ENCODE peak calls at places on chromosomes 3 and 15, in seven cellular contexts. R, K, S, P, F, W and E are unnamed samples.

GRCh38 chr15:82737975-82738374 is 28.3 kb upstream of the AP3B2 start:
- DNase-seq in R (no peak), K (no peak), S (no peak), P (no peak), F (no peak), W (no peak), E (no peak)

GRCh38 chr3:119937229-119937628 is 155.3 kb downstream of the NR1I2 start:
- DNase-seq in R (no peak), K (no peak), S (no peak), P (no peak), F (no peak), W (no peak), E (no peak)

GRCh38 chr15:31300208-31300661 is 26.4 kb upstream of the KLF13 start:
- DNase-seq in R (peak), K (no peak), S (no peak), P (peak), F (no peak), W (no peak), E (no peak)

GRCh38 chr3:12229144-12229871 is 59.6 kb upstream of the PPARG start:
- DNase-seq in R (no peak), K (no peak), S (no peak), P (no peak), F (no peak), W (peak), E (no peak)

GRCh38 chr15:77097317-77097721 is 26.4 kb upstream of the TSPAN3 start:
- DNase-seq in R (no peak), K (no peak), S (no peak), P (no peak), F (no peak), W (no peak), E (no peak)

GRCh38 chr3:177793451-177793850 is 596.2 kb upstream of the TBL1XR1 start:
- DNase-seq in R (no peak), K (no peak), S (no peak), P (no peak), F (no peak), W (no peak), E (no peak)

GRCh38 chr3:196968233-196969000 is at the start of gene PIGZ:
- DNase-seq in R (peak), K (peak), S (peak), P (no peak), F (no peak), W (peak), E (no peak)

GRCh38 chr15:63831041-63831440 is 2.7 kb downstream of the HERC1 start:
- DNase-seq in R (no peak), K (no peak), S (no peak), P (no peak), F (no peak), W (no peak), E (no peak)

GRCh38 chr3:5428607-5429516 is 241.4 kb downstream of the EDEM1 start:
- DNase-seq in R (no peak), K (no peak), S (no peak), P (no peak), F (no peak), W (no peak), E (no peak)

DNA sequence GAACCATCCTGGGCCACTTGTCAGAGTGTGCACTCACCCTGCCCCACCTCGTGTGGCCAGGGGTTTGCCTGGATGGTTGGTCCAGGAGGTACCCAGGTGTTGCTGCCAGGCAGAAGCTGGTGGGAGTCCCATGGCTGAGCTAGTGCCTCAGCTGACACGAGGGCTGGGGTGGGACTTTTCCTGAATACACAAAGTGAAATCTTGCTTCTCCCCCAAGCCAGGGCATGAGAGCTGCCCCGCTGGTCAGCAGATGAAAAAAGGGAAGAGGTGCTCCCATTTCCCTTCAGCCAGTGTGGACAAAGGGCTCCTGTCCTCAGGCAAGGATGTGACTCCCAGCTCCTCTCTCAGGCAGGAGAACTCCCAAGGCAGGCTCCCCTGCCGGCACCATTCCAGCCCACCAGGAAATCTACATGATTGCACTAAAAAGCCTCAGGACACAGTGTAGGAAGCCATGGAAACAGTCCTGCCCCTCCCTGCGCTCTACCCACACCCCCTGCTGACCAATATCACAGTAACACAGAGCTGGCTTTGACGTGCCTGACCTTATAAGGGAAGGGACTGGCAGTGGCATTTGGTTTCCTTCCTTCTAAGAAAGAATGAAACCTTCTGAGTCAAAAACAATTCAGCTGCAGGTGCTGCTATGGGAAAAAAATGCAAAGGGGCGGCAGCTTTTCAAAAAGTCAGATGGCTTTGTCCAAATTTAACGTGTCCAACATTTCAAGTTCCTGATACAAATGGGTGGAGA is 33.9 kb downstream of the MYO5C start:
- DNase-seq in R (peak), K (peak), S (peak), P (peak), F (no peak), W (peak), E (no peak)
- TF ChIP-seq POLR2A in R (no peak), K (no peak), S (no peak), P (no peak), F (no peak), W (no peak), E (no peak)

DNA sequence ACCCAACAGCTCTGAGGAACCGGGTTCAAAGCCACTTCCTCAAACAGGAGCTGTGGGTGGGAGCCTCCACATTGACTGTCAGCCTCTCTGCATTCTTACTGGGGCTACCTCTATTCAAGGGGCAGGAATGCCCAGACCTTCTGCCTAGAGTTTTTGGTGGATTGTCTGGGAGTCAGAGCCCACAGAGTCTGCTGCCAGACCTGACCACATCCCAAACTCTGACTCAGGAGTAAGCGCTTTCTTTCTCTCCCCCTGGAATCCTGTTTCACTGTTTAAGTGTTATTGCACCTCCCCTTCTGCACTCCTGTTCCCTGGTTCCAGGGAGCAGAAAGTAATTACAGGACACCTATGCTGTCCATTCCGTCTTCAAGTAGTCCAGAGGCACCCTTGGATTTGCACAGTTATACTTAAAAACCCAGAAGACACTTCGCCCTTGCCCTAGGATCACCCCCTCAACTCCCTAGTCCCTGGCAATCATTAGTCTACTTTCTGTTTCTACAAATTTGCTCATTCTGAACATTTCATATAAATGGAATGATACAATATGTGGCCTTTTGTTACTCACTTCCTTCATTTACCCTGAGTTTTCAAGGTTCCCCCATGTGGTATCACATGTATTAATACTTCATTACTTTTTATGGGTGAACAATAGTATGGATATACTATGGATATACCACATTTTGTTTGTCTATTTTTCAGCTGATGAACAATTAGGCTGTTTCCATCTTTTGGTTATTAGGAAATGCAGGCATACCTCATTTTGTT is 37.9 kb upstream of the TJP1 start:
- DNase-seq in R (no peak), K (no peak), S (no peak), P (no peak), F (no peak), W (no peak), E (no peak)
- H3K4me3 ChIP-seq in R (no peak), K (no peak), S (no peak), P (no peak), F (no peak), W (no peak), E (no peak)

GRCh38 chr3:61978460-61979419 is 394.6 kb downstream of the FEZF2 start:
- DNase-seq in R (no peak), K (no peak), S (no peak), P (no peak), F (no peak), W (no peak), E (no peak)
- H3K27ac ChIP-seq in R (no peak), K (no peak), S (no peak), P (no peak), F (no peak), W (no peak), E (no peak)

DNA sequence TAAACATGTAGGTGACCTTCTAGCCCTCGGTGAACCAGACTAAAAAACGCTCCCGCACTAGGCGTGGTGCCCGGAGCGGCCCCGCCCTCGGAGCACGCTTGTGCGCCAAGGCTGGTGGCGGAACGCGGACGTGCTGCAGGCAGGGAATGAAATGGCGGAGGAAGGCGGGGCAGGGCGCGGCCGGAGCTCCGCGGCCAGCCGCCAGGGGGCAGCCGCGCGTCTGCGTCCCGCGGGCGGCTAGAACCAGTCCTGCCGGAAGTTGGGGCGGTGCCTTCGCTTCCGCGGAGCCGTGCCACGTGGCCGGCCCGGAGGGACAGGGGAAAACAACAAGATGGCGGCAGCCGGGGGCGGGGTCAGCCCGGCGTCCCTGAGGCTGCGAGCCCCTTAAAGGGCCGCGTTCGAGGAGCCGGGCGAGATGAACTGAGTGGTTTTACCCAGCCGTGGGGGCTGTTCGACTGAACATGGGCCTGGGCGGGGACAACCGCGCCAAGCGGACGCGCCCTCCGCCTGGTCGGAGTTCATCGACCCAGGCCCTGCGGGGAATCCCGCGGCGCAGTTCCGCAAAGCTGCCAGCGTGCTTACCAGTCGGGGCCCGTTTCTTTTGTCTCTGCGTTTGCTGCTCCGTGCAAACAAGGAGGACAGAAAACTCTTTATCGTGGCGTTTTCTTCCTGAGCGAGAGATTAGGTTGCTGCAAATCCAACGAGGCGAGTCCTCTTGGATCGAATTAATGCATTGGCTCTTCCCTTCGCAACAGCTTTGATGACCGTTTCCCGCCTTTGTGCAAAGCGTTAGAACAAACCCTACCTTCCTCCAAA is 90.9 kb upstream of the CHD2 start:
- DNase-seq in R (peak), K (peak), S (peak), P (peak), F (peak), W (peak), E (peak)
- TF ChIP-seq POLR2A in R (peak), K (peak), S (peak), P (peak), F (peak), W (no peak), E (peak)

GRCh38 chr15:53197426-53197839 is 407.3 kb upstream of the ONECUT1 start:
- DNase-seq in R (peak), K (no peak), S (peak), P (peak), F (peak), W (peak), E (no peak)
- H3K4me3 ChIP-seq in R (no peak), K (no peak), S (no peak), P (no peak), F (no peak), W (no peak), E (no peak)

GRCh38 chr3:65879372-65879771 is 159.3 kb downstream of the MAGI1 start:
- DNase-seq in R (no peak), K (no peak), S (no peak), P (no peak), F (no peak), W (no peak), E (no peak)

GRCh38 chr3:65884072-65884471 is 154.6 kb downstream of the MAGI1 start:
- DNase-seq in R (no peak), K (no peak), S (no peak), P (no peak), F (no peak), W (no peak), E (no peak)

GRCh38 chr3:65886376-65886775 is 152.3 kb downstream of the MAGI1 start:
- DNase-seq in R (no peak), K (no peak), S (no peak), P (no peak), F (no peak), W (no peak), E (no peak)

GRCh38 chr3:65880350-65880749 is 158.4 kb downstream of the MAGI1 start:
- DNase-seq in R (no peak), K (no peak), S (no peak), P (no peak), F (no peak), W (no peak), E (no peak)

GRCh38 chr3:65883614-65884013 is 155.1 kb downstream of the MAGI1 start:
- DNase-seq in R (no peak), K (no peak), S (no peak), P (no peak), F (peak), W (no peak), E (no peak)
- H3K27ac ChIP-seq in R (no peak), K (no peak), S (peak), P (no peak), F (no peak), W (peak), E (no peak)

GRCh38 chr3:52210037-52210436 is 12.1 kb downstream of the ALAS1 start:
- DNase-seq in R (no peak), K (no peak), S (no peak), P (no peak), F (no peak), W (no peak), E (no peak)

GRCh38 chr3:52208556-52208955 is 10.6 kb downstream of the ALAS1 start:
- DNase-seq in R (no peak), K (no peak), S (no peak), P (no peak), F (no peak), W (no peak), E (no peak)

GRCh38 chr3:52211268-52211891 is 13.4 kb downstream of the ALAS1 start:
- DNase-seq in R (no peak), K (no peak), S (no peak), P (no peak), F (no peak), W (no peak), E (no peak)

GRCh38 chr3:52213005-52213404 is 12.4 kb downstream of the TLR9 start:
- DNase-seq in R (no peak), K (no peak), S (no peak), P (no peak), F (no peak), W (no peak), E (no peak)

DNA sequence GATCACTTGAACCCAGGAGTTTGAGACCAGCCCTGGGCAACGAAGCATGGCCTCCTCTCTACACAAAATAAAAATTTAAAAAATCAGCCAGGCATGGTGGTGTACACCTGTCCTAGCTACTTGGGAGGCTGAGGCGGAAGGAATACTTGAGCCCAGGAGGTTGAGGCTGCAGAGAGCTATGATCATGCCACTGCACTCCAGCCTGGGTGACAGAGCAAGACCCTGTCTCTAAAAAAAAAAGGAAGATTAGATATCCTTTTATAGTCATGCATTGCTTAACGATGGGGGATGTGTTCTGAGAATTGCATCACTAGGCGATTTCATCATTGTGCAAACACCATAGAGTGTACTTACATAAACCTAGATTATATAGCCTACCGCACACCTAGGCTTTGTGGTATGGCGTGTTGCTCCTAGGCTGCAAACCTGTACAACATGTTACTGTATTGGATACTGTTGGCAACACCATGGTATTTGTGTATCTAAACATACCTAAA is 12.6 kb downstream of the ALAS1 start:
- DNase-seq in R (no peak), K (no peak), S (no peak), P (no peak), F (peak), W (peak), E (no peak)
- TF ChIP-seq POLR2A in R (no peak), K (no peak), S (no peak), P (no peak), F (no peak), W (no peak), E (no peak)

GRCh38 chr3:52408466-52408865 is 36.4 kb downstream of the SEMA3G start:
- DNase-seq in R (peak), K (peak), S (no peak), P (peak), F (no peak), W (no peak), E (no peak)
- H3K4me3 ChIP-seq in R (no peak), K (peak), S (no peak), P (no peak), F (peak), W (peak), E (peak)

DNA sequence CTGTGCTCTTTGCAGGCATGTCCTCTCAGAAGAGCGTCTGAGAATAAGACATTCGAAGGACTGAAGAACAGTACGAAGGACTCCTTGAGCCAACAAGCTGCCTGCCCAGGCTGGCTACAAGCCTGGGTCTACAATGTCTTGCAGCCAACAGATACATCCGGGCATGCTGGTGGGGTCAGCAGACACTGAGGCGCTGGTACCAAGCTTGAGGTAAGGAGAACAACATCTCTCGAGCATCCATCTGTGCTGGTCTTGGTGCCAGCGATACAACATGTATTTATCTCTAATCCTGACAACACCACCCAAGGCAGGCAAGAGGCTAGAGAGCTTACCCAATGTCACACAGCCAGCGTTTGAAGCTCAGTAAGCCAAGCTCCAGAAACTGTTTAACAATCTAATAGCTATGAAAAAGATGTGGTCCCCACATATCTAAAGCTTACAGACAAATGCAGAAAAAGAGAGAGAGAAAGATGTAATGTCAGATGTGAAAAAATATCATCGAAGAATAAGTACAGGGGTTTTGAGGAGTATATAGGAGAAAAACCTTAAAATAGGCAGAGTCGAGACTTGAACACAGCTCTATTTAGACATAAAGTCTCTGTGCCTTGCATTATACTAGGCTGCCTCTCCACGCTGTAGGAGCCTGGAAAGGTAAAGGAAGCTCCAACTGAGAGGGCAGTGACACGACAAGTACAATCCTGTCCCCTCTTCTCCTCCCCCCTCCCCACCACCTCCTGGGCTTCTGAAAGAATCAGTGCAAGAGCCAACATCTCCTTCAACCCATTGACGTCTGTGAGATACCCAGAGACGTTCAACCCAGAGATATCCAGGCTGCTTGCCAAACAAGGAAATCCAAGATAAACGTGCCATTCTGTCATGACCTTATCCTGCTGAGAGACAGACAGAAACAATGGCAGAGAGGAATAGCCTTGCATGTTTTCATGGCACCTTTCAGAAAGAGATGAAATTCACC is 39.4 kb downstream of the WWTR1 start:
- DNase-seq in R (no peak), K (no peak), S (no peak), P (no peak), F (no peak), W (no peak), E (no peak)
- H3K27ac ChIP-seq in R (peak), K (no peak), S (no peak), P (peak), F (no peak), W (peak), E (peak)

GRCh38 chr15:83992356-83993031 is 243.1 kb upstream of the GOLGA6L4 start:
- DNase-seq in R (no peak), K (no peak), S (no peak), P (no peak), F (no peak), W (no peak), E (no peak)
- TF ChIP-seq POLR2A in R (no peak), K (no peak), S (no peak), P (no peak), F (no peak), W (no peak), E (no peak)